ENCODE peak calls at places on chromosomes 11 and 22, in four cellular contexts. K is GM12878, V is K562, H is H1. E is an unnamed sample.

GRCh38 chr11:44726278-44727113 is at the start of gene TSPAN18:
- DNase-seq in K (peak; percentile 13), V (peak; percentile 58), H (peak; percentile 58), E (no peak)

GRCh38 chr11:75513250-75513649 is 12.5 kb downstream of the GDPD5 start:
- DNase-seq in K (no peak), V (no peak), H (no peak), E (no peak)

GRCh38 chr11:16001899-16002426 is 354.4 kb downstream of the SOX6 start:
- DNase-seq in K (no peak), V (no peak), H (no peak), E (peak; percentile 92)

GRCh38 chr11:72012897-72013721 is 14.4 kb downstream of the IL18BP start:
- DNase-seq in K (no peak), V (no peak), H (no peak), E (no peak)

GRCh38 chr11:2951235-2952110 is 22.3 kb upstream of the PHLDA2 start:
- DNase-seq in K (no peak), V (no peak), H (no peak), E (no peak)

GRCh38 chr11:125036933-125037332 is 26.2 kb upstream of the SLC37A2 start:
- DNase-seq in K (no peak), V (peak; percentile 13), H (no peak), E (no peak)

GRCh38 chr11:117984471-117984870 is 1.7 kb upstream of the IL10RA start:
- DNase-seq in K (no peak), V (no peak), H (no peak), E (no peak)

GRCh38 chr11:132605794-132606570 is 926.3 kb downstream of the OPCML start:
- DNase-seq in K (no peak), V (no peak), H (no peak), E (no peak)

GRCh38 chr11:106585061-106585460 is 433.2 kb downstream of the GUCY1A2 start:
- DNase-seq in K (no peak), V (no peak), H (peak; percentile 3), E (peak; percentile 20)

GRCh38 chr22:42910221-42910942 is 53.3 kb upstream of the ARFGAP3 start:
- DNase-seq in K (no peak), V (no peak), H (no peak), E (no peak)

GRCh38 chr22:41099036-41099435 is 6.6 kb downstream of the EP300 start:
- DNase-seq in K (no peak), V (no peak), H (no peak), E (no peak)

GRCh38 chr22:42316988-42317387 is 46.5 kb upstream of the TCF20 start:
- DNase-seq in K (no peak), V (peak; percentile 51), H (no peak), E (no peak)

GRCh38 chr11:4645974-4646373 is 2.2 kb downstream of the OR51E1 start:
- DNase-seq in K (no peak), V (no peak), H (no peak), E (no peak)

GRCh38 chr11:134164490-134165370 is 59.0 kb downstream of the NCAPD3 start:
- DNase-seq in K (no peak), V (no peak), H (no peak), E (peak; percentile 6)

DNA sequence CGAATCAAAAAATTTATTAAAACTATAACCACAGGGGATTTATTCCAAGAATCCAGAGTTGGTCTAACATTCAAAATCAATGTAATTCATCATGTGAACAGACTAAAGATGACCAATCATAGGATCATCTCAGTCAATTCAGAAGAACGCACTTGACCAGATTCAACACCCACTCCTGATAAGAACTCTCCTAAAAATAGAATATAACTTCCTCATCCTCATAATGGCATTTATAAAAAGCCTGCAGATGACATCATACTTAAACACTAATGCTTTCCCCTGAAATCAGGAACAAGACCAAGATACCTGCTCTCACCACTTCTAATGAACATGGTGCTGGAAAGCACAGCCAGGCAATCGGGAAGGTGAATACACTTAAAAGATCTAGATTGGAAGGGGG is 10.5 kb upstream of the MUC2 start:
- DNase-seq in K (no peak), V (no peak), H (no peak), E (no peak)
- TF ChIP-seq BRCA1 in K (no peak), V (no peak), H (no peak), E (no peak)

GRCh38 chr11:64663656-64664055 is 59.3 kb downstream of the NRXN2 start:
- DNase-seq in K (no peak), V (no peak), H (no peak), E (no peak)
- TF ChIP-seq BRCA1 in K (no peak), V (no peak), H (no peak), E (no peak)

GRCh38 chr11:67157691-67158090 is 38.6 kb downstream of the KDM2A start:
- DNase-seq in K (no peak), V (no peak), H (no peak), E (no peak)
- TF ChIP-seq BRCA1 in K (no peak), V (no peak), H (no peak), E (no peak)

GRCh38 chr11:120151536-120151935 is 13.6 kb upstream of the TRIM29 start:
- DNase-seq in K (no peak), V (no peak), H (no peak), E (no peak)

GRCh38 chr11:120149246-120149645 is 11.3 kb upstream of the TRIM29 start:
- DNase-seq in K (no peak), V (no peak), H (no peak), E (no peak)

GRCh38 chr11:120147950-120148270 is 10.0 kb upstream of the TRIM29 start:
- DNase-seq in K (no peak), V (no peak), H (no peak), E (no peak)

GRCh38 chr11:120146413-120147093 is 8.6 kb upstream of the TRIM29 start:
- DNase-seq in K (no peak), V (no peak), H (no peak), E (no peak)

GRCh38 chr11:120147094-120147949 is 9.4 kb upstream of the TRIM29 start:
- DNase-seq in K (no peak), V (no peak), H (no peak), E (no peak)
- TF ChIP-seq BRCA1 in K (no peak), V (no peak), H (no peak), E (no peak)

GRCh38 chr11:68469122-68469521 is 8.6 kb downstream of the PPP6R3 start:
- DNase-seq in K (no peak), V (no peak), H (no peak), E (peak; percentile 76)

GRCh38 chr11:68467446-68467845 is 6.9 kb downstream of the PPP6R3 start:
- DNase-seq in K (no peak), V (no peak), H (no peak), E (no peak)

GRCh38 chr11:68470304-68470811 is 9.8 kb downstream of the PPP6R3 start:
- DNase-seq in K (no peak), V (peak; percentile 66), H (no peak), E (no peak)

GRCh38 chr11:68469642-68470041 is 9.1 kb downstream of the PPP6R3 start:
- DNase-seq in K (no peak), V (no peak), H (no peak), E (no peak)

DNA sequence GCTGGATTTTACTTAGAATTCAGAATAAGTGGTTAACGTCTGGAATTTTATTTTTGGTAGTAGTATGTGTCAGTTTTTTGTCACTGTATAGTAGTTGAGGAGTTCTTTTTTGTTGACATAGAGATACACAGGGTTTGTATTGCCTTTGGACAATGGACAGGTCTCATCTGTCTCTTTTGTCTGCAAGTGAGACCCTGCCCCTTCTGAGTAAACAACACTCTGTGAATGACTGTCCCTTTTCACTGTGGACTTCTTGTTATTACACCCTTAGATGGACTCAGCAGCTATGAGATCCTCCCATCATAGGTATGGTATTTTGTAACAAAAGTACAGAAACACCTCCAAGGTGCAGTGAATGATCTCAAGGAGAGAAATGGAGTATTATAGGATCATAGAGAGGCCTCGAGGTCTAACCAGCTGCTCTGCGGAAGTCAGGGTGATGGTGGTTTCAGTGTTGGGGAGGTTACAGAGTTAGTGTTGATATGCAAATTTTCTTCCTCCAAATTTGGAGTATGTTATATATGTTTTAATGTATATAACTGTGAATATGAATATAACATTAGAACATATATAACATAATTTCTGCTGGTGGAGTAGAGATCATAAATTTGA is 7.8 kb downstream of the PPP6R3 start:
- DNase-seq in K (no peak), V (no peak), H (no peak), E (peak; percentile 77)
- TF ChIP-seq BRCA1 in K (no peak), V (no peak), H (no peak), E (no peak)